ENCODE peak calls at places on chromosome 14, in five cellular contexts. I is stimulated activated CD4-positive, alpha-beta T cell treated with anti-CD3 and anti-CD28 coated beads, Interleukin-12 subunit alpha, Interleukin-12 subunit beta, amount 100 ng/mL, for 4 hours; G is NCI-H774; X is Ammon's horn; B is NCI-H69. Z is an unnamed sample.

GRCh38 chr14:97381309-97381708 is 584.1 kb downstream of the VRK1 start:
- DNase-seq in I (no peak), B (no peak), G (no peak), X (no peak), Z (no peak)

GRCh38 chr14:67538501-67538900 is 5.4 kb downstream of the PLEKHH1 start:
- DNase-seq in X (no peak), G (no peak), B (no peak), I (no peak), Z (no peak)

GRCh38 chr14:90159147-90159546 is 97.2 kb upstream of the PSMC1 start:
- DNase-seq in B (peak; percentile 94), X (no peak), I (no peak), G (no peak), Z (no peak)

GRCh38 chr14:95445676-95446075 is 70.8 kb downstream of the SYNE3 start:
- DNase-seq in I (no peak), G (peak; percentile 56), B (peak; percentile 95), X (no peak), Z (peak; percentile 75)

GRCh38 chr14:55957950-55958349 is 160.3 kb upstream of the PELI2 start:
- DNase-seq in B (peak; percentile 88), I (no peak), G (no peak), X (peak; percentile 42), Z (no peak)

GRCh38 chr14:41899416-41899815 is 292.7 kb downstream of the LRFN5 start:
- DNase-seq in G (no peak), X (peak; percentile 8), B (peak; percentile 84), I (no peak), Z (peak; percentile 69)

GRCh38 chr14:93267149-93267711 is 60.2 kb downstream of the UBR7 start:
- DNase-seq in B (no peak), G (no peak), X (no peak), I (no peak), Z (no peak)

GRCh38 chr14:28761438-28762289 is 4.9 kb upstream of the FOXG1 start:
- DNase-seq in X (no peak), B (peak; percentile 90), G (no peak), I (no peak), Z (no peak)

GRCh38 chr14:99730876-99731351 is 46.8 kb downstream of the CYP46A1 start:
- DNase-seq in G (no peak), I (no peak), B (no peak), X (no peak), Z (no peak)

GRCh38 chr14:68229423-68229831 is 409.8 kb downstream of the RAD51B start:
- DNase-seq in B (no peak), X (no peak), G (no peak), I (no peak), Z (no peak)

GRCh38 chr14:104346608-104347007 is 208.2 kb downstream of the KIF26A start:
- DNase-seq in I (no peak), X (no peak), G (no peak), B (no peak), Z (no peak)

GRCh38 chr14:91985008-91985407 is 37.5 kb upstream of the FBLN5 start:
- DNase-seq in B (no peak), I (no peak), X (no peak), G (no peak), Z (no peak)

GRCh38 chr14:29166507-29166906 is 399.9 kb downstream of the FOXG1 start:
- DNase-seq in G (no peak), X (no peak), I (no peak), B (peak; percentile 54), Z (no peak)

GRCh38 chr14:99672506-99673327 is 11.4 kb upstream of the CYP46A1 start:
- DNase-seq in I (no peak), B (no peak), X (no peak), G (no peak), Z (no peak)

GRCh38 chr14:104688755-104689619 is at the start of gene INF2:
- DNase-seq in B (peak; percentile 76), I (peak; percentile 61), G (peak; percentile 44), X (peak; percentile 78), Z (peak; percentile 26)

GRCh38 chr14:49114161-49114893 is 471.9 kb downstream of the RPS29 start:
- DNase-seq in B (no peak), G (no peak), X (peak; percentile 7), I (no peak), Z (no peak)

GRCh38 chr14:65077318-65077717 is 25.0 kb downstream of the MAX start:
- DNase-seq in B (no peak), G (no peak), I (no peak), X (no peak), Z (no peak)

GRCh38 chr14:44898547-44898946 is 63.2 kb downstream of the KLHL28 start:
- DNase-seq in I (no peak), G (no peak), X (no peak), B (no peak), Z (no peak)

GRCh38 chr14:53890611-53891091 is 66.0 kb downstream of the BMP4 start:
- DNase-seq in I (no peak), X (no peak), G (no peak), B (no peak), Z (no peak)

GRCh38 chr14:100540141-100540925 is 46.9 kb downstream of the BEGAIN start:
- DNase-seq in I (no peak), X (no peak), G (no peak), B (peak; percentile 35), Z (no peak)

GRCh38 chr14:99262977-99263448 is 9.0 kb downstream of the BCL11B start:
- DNase-seq in G (no peak), I (no peak), X (no peak), B (no peak), Z (no peak)